ENCODE peak calls at places on chromosomes 13 and 19, in nine cellular contexts. Q, M, J, H, R, D, U, G and Z are unnamed samples.

GRCh38 chr13:67735651-67736050 is 505.5 kb upstream of the PCDH9 start:
- DNase-seq in H (no peak), G (no peak), J (no peak), R (no peak), D (no peak), M (no peak), Q (no peak), U (no peak), Z (no peak)

GRCh38 chr19:28465317-28466086 is 747.4 kb downstream of the UQCRFS1 start:
- DNase-seq in M (no peak), R (no peak), G (no peak), D (no peak), U (no peak), Q (no peak), J (no peak), H (no peak), Z (no peak)

GRCh38 chr13:43991773-43992201 is 112.1 kb downstream of the LACC1 start:
- DNase-seq in M (no peak), Q (no peak), R (no peak), U (no peak), G (peak; percentile 27), J (no peak), H (no peak), D (no peak), Z (peak; percentile 71)

GRCh38 chr13:46385946-46386345 is 1.1 kb downstream of the RUBCNL start:
- DNase-seq in D (no peak), H (no peak), G (no peak), J (no peak), Q (no peak), R (no peak), U (no peak), M (no peak), Z (no peak)

GRCh38 chr13:92640936-92641335 is 585.7 kb upstream of the GPC6 start:
- DNase-seq in J (no peak), M (peak; percentile 2), D (no peak), R (no peak), G (no peak), Q (no peak), H (no peak), U (no peak), Z (no peak)

GRCh38 chr13:60143775-60144174 is 20.0 kb downstream of the DIAPH3 start:
- DNase-seq in J (no peak), M (no peak), D (no peak), U (no peak), G (no peak), Q (no peak), H (no peak), R (no peak), Z (no peak)

GRCh38 chr13:22926176-22927007 is 254.4 kb upstream of the SGCG start:
- DNase-seq in D (no peak), J (no peak), G (peak; percentile 66), M (no peak), U (peak; percentile 20), Q (peak; percentile 67), H (peak; percentile 74), R (no peak), Z (peak; percentile 88)

GRCh38 chr19:32570081-32570785 is 10.8 kb upstream of the PDCD5 start:
- DNase-seq in U (peak; percentile 51), H (peak; percentile 69), J (no peak), M (peak; percentile 57), Q (peak; percentile 56), D (peak; percentile 48), G (peak; percentile 19), R (peak; percentile 24), Z (peak; percentile 75)

GRCh38 chr13:49219647-49220034 is 497 bp upstream of the MLNR start:
- DNase-seq in Q (peak; percentile 36), U (no peak), R (no peak), M (no peak), D (no peak), J (no peak), H (no peak), G (no peak), Z (peak; percentile 23)

GRCh38 chr19:12952488-12953455 is 4.3 kb downstream of the GADD45GIP1 start:
- DNase-seq in M (peak; percentile 88), G (no peak), U (no peak), D (no peak), Q (no peak), R (no peak), H (no peak), J (no peak), Z (no peak)

GRCh38 chr13:66656050-66656449 is 574.1 kb downstream of the PCDH9 start:
- DNase-seq in H (no peak), G (no peak), Q (no peak), U (no peak), D (no peak), M (no peak), R (no peak), J (no peak), Z (no peak)

GRCh38 chr13:91454666-91455065 is 56.2 kb downstream of the GPC5 start:
- DNase-seq in J (no peak), R (no peak), U (no peak), H (no peak), D (no peak), G (no peak), M (no peak), Q (no peak), Z (no peak)

GRCh38 chr19:9323557-9323918 is 441 bp upstream of the ZNF559 start:
- DNase-seq in M (peak; percentile 75), U (peak; percentile 61), Q (peak; percentile 59), J (no peak), G (peak; percentile 83), H (peak; percentile 62), R (peak; percentile 43), D (peak; percentile 55), Z (peak; percentile 94)

GRCh38 chr13:111249637-111250360 is 70.6 kb upstream of the TEX29 start:
- DNase-seq in J (no peak), G (no peak), H (no peak), Q (no peak), R (no peak), U (no peak), M (no peak), D (no peak), Z (no peak)

GRCh38 chr19:1227313-1227626 is 10.5 kb downstream of the CBARP start:
- DNase-seq in D (no peak), M (no peak), G (no peak), H (no peak), R (no peak), U (no peak), J (no peak), Q (no peak), Z (no peak)
- TF ChIP-seq POLR2A in D (no peak), M (peak; percentile 28), G (no peak), H (no peak), R (no peak), U (no peak), J (no peak), Q (no peak), Z (no peak)

GRCh38 chr19:19649580-19649995 is 6.1 kb upstream of the GMIP start:
- DNase-seq in G (no peak), Q (no peak), M (no peak), U (no peak), D (no peak), J (no peak), H (no peak), R (no peak), Z (no peak)
- H3K27ac ChIP-seq in G (no peak overlapping the region), Q (no peak overlapping the region), M (no peak overlapping the region), U (no peak overlapping the region), D (no peak overlapping the region), J (no peak overlapping the region), H (no peak overlapping the region), R (no peak overlapping the region), Z (no peak overlapping the region)

GRCh38 chr13:98274921-98275487 is 97.9 kb upstream of the RNF113B start:
- DNase-seq in D (no peak), G (no peak), M (peak; percentile 87), R (no peak), H (no peak), J (no peak), Q (no peak), U (no peak), Z (no peak)

GRCh38 chr13:98273824-98274786 is 97.0 kb upstream of the RNF113B start:
- DNase-seq in R (no peak), Q (no peak), U (peak; percentile 32), H (peak; percentile 55), J (no peak), D (no peak), M (peak; percentile 40), G (no peak), Z (no peak)

GRCh38 chr13:98272549-98272948 is 95.5 kb upstream of the RNF113B start:
- DNase-seq in U (no peak), G (no peak), J (no peak), R (no peak), H (no peak), M (no peak), D (no peak), Q (no peak), Z (no peak)

GRCh38 chr13:98270819-98271218 is 93.8 kb upstream of the RNF113B start:
- DNase-seq in H (no peak), G (no peak), M (peak; percentile 17), R (no peak), U (no peak), Q (no peak), D (no peak), J (no peak), Z (no peak)

DNA sequence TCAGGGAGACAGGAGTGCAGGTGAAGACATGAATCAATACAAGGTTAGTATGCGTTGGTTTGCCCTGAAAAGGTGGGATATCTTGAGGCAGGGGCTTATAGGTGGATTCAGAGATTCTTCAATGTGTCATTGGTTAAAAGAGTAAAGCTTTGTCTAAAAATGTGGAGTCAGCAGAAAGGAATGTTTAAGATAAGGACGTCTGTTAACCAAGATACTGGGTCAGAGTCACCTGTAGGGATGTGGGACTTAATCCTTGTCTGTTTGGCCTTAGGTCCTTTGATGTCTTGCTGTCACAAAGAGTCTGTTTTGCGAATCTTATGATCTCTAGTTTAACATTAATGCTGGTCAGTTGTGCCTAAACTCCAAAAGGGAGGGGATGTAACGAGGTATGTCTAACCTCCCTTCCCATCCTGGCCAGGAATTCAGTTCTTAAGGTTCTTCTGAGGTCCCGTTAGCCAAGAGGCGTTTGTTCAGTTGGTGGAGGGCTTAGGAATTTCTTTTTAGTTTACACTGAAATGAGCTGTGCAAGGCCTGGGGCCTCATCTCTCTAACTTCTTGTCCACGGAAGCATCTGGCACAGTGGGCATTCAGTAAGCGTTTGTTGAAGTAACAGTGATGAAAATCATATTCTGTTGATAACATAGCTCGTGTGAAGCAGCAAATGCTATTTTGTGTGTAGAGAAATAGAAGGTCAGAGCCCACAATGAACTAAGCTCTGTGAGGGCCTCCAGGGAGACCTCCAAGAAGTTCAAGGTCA is 96.2 kb upstream of the RNF113B start:
- DNase-seq in G (no peak), D (no peak), J (no peak), Q (no peak), U (no peak), M (no peak), H (no peak), R (no peak), Z (no peak)
- H3K4me3 ChIP-seq in G (no peak overlapping the region), D (no peak overlapping the region), J (no peak overlapping the region), Q (no peak overlapping the region), U (no peak overlapping the region), M (no peak overlapping the region), H (no peak overlapping the region), R (no peak overlapping the region), Z (no peak overlapping the region)

DNA sequence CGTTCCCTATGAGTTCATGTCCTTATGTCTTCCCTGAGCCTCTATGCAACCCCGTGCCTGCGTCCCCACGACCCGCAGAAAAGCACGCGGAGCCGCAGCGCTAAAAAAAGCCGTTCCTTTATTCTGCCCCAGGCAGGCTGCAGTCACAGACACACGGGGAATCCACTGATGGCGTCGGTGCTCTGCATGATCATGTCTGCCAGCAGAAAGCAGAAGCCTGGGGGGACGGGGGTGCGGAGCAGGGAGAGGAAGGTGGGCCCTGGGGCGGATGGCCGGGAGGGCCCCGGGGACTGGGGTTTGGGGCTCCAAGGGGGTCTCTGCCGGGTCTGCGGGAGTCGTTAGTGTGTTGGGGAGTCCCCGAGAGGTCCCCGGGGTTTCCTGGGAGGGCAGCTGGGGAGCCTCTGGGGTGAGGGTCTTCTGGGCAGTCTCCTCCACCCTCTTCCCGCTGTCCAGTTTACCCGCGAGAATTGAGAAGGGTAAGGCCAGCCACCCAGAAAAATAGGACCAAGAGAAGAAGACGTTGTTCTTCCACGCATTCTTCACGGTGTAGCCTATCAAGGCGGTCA is 894 bp upstream of the ETFB start:
- DNase-seq in M (no peak), J (no peak), D (peak; percentile 28), G (peak; percentile 31), H (peak; percentile 5), Q (peak; percentile 45), U (no peak), R (peak; percentile 36), Z (peak; percentile 21)
- TF ChIP-seq POLR2A in M (peak; percentile 15), J (no peak), D (peak; percentile 76), G (peak; percentile 64), H (peak; percentile 74), Q (peak; percentile 95), U (peak; percentile 89), R (peak; percentile 98), Z (peak; percentile 91)